ENCODE peak calls at places on chromosomes 12 and 14, in four cellular contexts. L is left ventricle myocardium inferior, M is AG09319, Z is cardiac fibroblast. B is an unnamed sample.

GRCh38 chr12:76586764-76587395 is 27.3 kb upstream of the OSBPL8 start:
- DNase-seq in L (no peak), M (no peak), Z (peak; percentile 74), B (no peak)

GRCh38 chr12:131852551-131853299 is 24.5 kb downstream of the MMP17 start:
- DNase-seq in L (no peak), M (no peak), Z (no peak), B (no peak)

GRCh38 chr12:126558219-126558618 is 1493.0 kb downstream of the AACS start:
- DNase-seq in L (no peak), M (no peak), Z (no peak), B (no peak)

GRCh38 chr12:52602552-52602951 is 1.3 kb upstream of the KRT72 start:
- DNase-seq in L (no peak), M (no peak), Z (no peak), B (peak; percentile 66)

GRCh38 chr12:62291888-62292760 is 31.9 kb downstream of the USP15 start:
- DNase-seq in L (no peak), M (no peak), Z (no peak), B (no peak)

GRCh38 chr14:41825622-41826021 is 218.9 kb downstream of the LRFN5 start:
- DNase-seq in L (no peak), M (no peak), Z (no peak), B (no peak)

GRCh38 chr12:108826115-108826806 is 31.1 kb downstream of the SSH1 start:
- DNase-seq in L (peak; percentile 57), M (peak; percentile 92), Z (peak; percentile 93), B (no peak)

GRCh38 chr14:72869407-72870329 is 24.2 kb downstream of the DPF3 start:
- DNase-seq in L (no peak), M (no peak), Z (no peak), B (no peak)

GRCh38 chr12:68428724-68429580 is 96.8 kb upstream of the MDM1 start:
- DNase-seq in L (no peak), M (no peak), Z (peak; percentile 64), B (no peak)

GRCh38 chr12:94545937-94546771 is 86.5 kb upstream of the CEP83 start:
- DNase-seq in L (no peak), M (peak; percentile 8), Z (peak; percentile 80), B (no peak)

GRCh38 chr12:52232916-52233461 is at the start of gene KRT7:
- DNase-seq in L (no peak), M (no peak), Z (no peak), B (no peak)

GRCh38 chr12:48816148-48816854 is 2.0 kb upstream of the CACNB3 start:
- DNase-seq in L (no peak), M (no peak), Z (peak; percentile 24), B (no peak)

GRCh38 chr12:43578782-43579181 is 26.8 kb upstream of the ADAMTS20 start:
- DNase-seq in L (no peak), M (no peak), Z (no peak), B (no peak)

GRCh38 chr12:48985475-48985897 is 7.4 kb downstream of the WNT1 start:
- DNase-seq in L (peak; percentile 62), M (no peak), Z (no peak), B (no peak)

GRCh38 chr14:60133487-60133886 is 31.7 kb downstream of the DHRS7 start:
- DNase-seq in L (no peak), M (no peak), Z (no peak), B (no peak)

DNA sequence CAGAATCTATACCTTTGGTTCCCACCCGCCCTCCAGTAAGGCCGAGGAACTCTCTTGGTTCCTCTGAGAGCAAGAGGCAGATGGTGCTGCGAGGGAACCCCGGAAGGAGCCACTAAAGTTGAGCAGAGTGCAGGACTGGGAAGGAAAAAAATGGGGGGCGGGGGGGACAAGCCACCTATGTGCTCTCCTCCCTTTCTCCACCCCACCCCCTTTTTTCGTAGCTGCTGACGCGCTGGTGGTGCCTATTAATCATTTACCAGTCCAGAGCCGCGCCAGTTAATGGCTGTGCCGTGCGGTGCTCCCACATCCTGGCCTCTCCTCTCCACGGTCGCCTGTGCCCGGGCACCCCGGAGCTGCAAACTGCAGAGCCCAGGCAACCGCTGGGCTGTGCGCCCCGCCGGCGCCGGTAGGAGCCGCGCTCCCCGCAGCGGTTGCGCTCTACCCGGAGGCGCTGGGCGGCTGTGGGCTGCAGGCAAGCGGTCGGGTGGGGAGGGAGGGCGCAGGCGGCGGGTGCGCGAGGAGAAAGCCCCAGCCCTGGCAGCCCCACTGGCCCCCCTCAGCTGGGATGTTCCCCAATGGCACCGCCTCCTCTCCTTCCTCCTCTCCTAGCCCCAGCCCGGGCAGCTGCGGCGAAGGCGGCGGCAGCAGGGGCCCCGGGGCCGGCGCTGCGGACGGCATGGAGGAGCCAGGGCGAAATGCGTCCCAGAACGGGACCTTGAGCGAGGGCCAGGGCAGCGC is 1.3 kb downstream of the SSTR1 start:
- DNase-seq in L (peak; percentile 13), M (no peak), Z (peak; percentile 72), B (no peak)
- TF ChIP-seq CTCF in L (peak; percentile 28), M (peak; percentile 26), Z (peak; percentile 8), B (no peak)

DNA sequence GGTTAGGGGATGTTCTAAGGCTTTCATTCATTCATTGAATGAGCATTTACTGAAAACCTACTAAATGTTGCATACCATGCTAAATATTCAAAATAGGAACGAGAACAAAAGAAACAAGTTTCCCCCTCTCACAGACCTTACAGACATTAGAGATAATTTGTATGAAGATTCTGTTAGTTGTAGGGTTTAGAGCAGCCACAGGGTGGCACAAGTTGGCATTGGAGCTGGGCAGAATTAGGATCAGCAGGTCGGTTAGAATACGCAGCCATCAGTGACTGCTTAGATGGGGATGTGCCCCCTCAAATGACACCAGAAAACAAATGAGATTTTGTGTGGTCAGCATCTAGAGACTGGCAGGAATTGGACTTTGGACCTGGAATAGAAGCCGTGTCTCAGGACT is 166.3 kb upstream of the DAAM1 start:
- DNase-seq in L (no peak), M (no peak), Z (no peak), B (no peak)
- TF ChIP-seq CTCF in L (peak; percentile 21), M (no peak), Z (peak; percentile 26), B (peak; percentile 17)

GRCh38 chr14:93733231-93733630 is 55.1 kb downstream of the PRIMA1 start:
- DNase-seq in L (no peak), M (no peak), Z (no peak), B (no peak)
- TF ChIP-seq CTCF in L (no peak), M (no peak), Z (no peak), B (no peak)

GRCh38 chr12:105382771-105383632 is 52.5 kb downstream of the C12orf75 start:
- DNase-seq in L (no peak), M (peak; percentile 40), Z (peak; percentile 82), B (no peak)
- TF ChIP-seq CTCF in L (peak; percentile 81), M (peak; percentile 70), Z (peak; percentile 66), B (peak; percentile 85)

GRCh38 chr12:130817804-130818203 is 21.2 kb downstream of the STX2 start:
- DNase-seq in L (no peak), M (no peak), Z (no peak), B (no peak)

GRCh38 chr12:130818381-130819247 is 20.4 kb downstream of the STX2 start:
- DNase-seq in L (peak; percentile 67), M (no peak), Z (peak; percentile 41), B (peak; percentile 87)

GRCh38 chr12:130816055-130816454 is 23.0 kb downstream of the STX2 start:
- DNase-seq in L (no peak), M (no peak), Z (no peak), B (no peak)

GRCh38 chr12:130819681-130820080 is 19.4 kb downstream of the STX2 start:
- DNase-seq in L (no peak), M (no peak), Z (no peak), B (peak; percentile 63)

GRCh38 chr12:130819248-130819576 is 19.8 kb downstream of the STX2 start:
- DNase-seq in L (no peak), M (no peak), Z (no peak), B (no peak)
- TF ChIP-seq CTCF in L (peak; percentile 41), M (no peak), Z (no peak), B (no peak)